ENCODE peak calls at places on chromosomes 1 and 21, in four cellular contexts. U is breast epithelium; S is CD8-positive, alpha-beta memory T cell; T is transverse colon. G is an unnamed sample.
A peak's percentile ranks its signal among the peaks of the same experiment; 100 is the strongest.

GRCh38 chr21:44461438-44462089 is 6.3 kb downstream of the LRRC3 start:
- DNase-seq in T (no peak), U (no peak), S (no peak), G (peak; percentile 65)

GRCh38 chr1:186518822-186519381 is 58.0 kb upstream of the PDC start:
- DNase-seq in U (no peak), T (no peak), S (no peak), G (no peak)

GRCh38 chr1:34856697-34857096 is 2.9 kb downstream of the SMIM12 start:
- DNase-seq in T (no peak), S (no peak), U (no peak), G (no peak)

GRCh38 chr1:24827737-24828136 is 82.5 kb downstream of the CLIC4 start:
- DNase-seq in S (no peak), T (no peak), U (no peak), G (no peak)

GRCh38 chr1:19476440-19477190 is 8.7 kb downstream of the CAPZB start:
- DNase-seq in T (no peak), U (no peak), S (peak; percentile 46), G (peak; percentile 46)

GRCh38 chr1:226714148-226714547 is 24.9 kb downstream of the ITPKB start:
- DNase-seq in T (no peak), U (no peak), S (no peak), G (no peak)

GRCh38 chr1:51916587-51917405 is 38.3 kb upstream of the NRDC start:
- DNase-seq in T (no peak), S (no peak), U (no peak), G (no peak)

GRCh38 chr1:151474711-151475110 is 15.4 kb upstream of the POGZ start:
- DNase-seq in U (no peak), S (no peak), T (no peak), G (no peak)

GRCh38 chr1:81887421-81887820 is 86.7 kb downstream of the ADGRL2 start:
- DNase-seq in T (no peak), S (no peak), U (no peak), G (no peak)

GRCh38 chr1:52239708-52240001 is 97.8 kb downstream of the ZFYVE9 start:
- DNase-seq in S (no peak), T (no peak), U (no peak), G (no peak)

GRCh38 chr1:228358039-228358763 is 48.4 kb downstream of the TRIM11 start:
- DNase-seq in S (no peak), U (no peak), T (no peak), G (no peak)

GRCh38 chr1:42978317-42979036 is 19.8 kb upstream of the SLC2A1 start:
- DNase-seq in S (no peak), U (no peak), T (no peak), G (no peak)

GRCh38 chr1:236009857-236010256 is 55.0 kb downstream of the NID1 start:
- DNase-seq in U (no peak), S (no peak), T (no peak), G (no peak)

GRCh38 chr1:207103892-207104373 is at the start of gene C4BPA:
- DNase-seq in S (no peak), T (no peak), U (no peak), G (no peak)

GRCh38 chr1:32892368-32893197 is 6.3 kb downstream of the HPCA start:
- DNase-seq in U (no peak), T (peak; percentile 69), S (no peak), G (peak; percentile 82)

GRCh38 chr1:12539705-12540579 is 78.1 kb downstream of the DHRS3 start:
- DNase-seq in U (no peak), T (peak; percentile 69), S (no peak), G (peak; percentile 82)

GRCh38 chr1:207823880-207824566 is 72.2 kb downstream of the CD46 start:
- DNase-seq in S (peak; percentile 38), T (peak; percentile 84), U (peak; percentile 92), G (peak; percentile 80)

GRCh38 chr1:61157420-61157987 is 75.1 kb downstream of the NFIA start:
- DNase-seq in S (no peak), T (no peak), U (no peak), G (no peak)

GRCh38 chr21:32336711-32337110 is 38.1 kb downstream of the MRAP start:
- DNase-seq in U (no peak), T (no peak), S (no peak), G (no peak)

GRCh38 chr1:64124751-64125445 is 78.5 kb upstream of the UBE2U start:
- DNase-seq in T (no peak), S (no peak), U (no peak), G (no peak)

GRCh38 chr1:153816283-153816904 is 41.2 kb downstream of the SLC27A3 start:
- DNase-seq in S (no peak), T (no peak), U (no peak), G (no peak)

GRCh38 chr1:93746009-93746408 is 64.4 kb upstream of the BCAR3 start:
- DNase-seq in T (no peak), U (no peak), S (no peak), G (no peak)

GRCh38 chr1:107536266-107536665 is 395.4 kb downstream of the NTNG1 start:
- DNase-seq in U (no peak), S (no peak), T (peak; percentile 83), G (no peak)

GRCh38 chr21:35441868-35442582 is 392.9 kb upstream of the RUNX1 start:
- DNase-seq in U (no peak), S (no peak), T (no peak), G (no peak)

GRCh38 chr21:37369307-37369854 is 2.8 kb downstream of the DYRK1A start:
- DNase-seq in S (no peak), U (no peak), T (no peak), G (no peak)

GRCh38 chr1:221911714-221912113 is 169.8 kb upstream of the DUSP10 start:
- DNase-seq in S (no peak), U (no peak), T (no peak), G (no peak)

GRCh38 chr1:120133228-120133927 is 42.9 kb downstream of the SEC22B start:
- DNase-seq in S (no peak), T (no peak), U (no peak), G (no peak)

GRCh38 chr1:192518700-192519099 is 56.9 kb upstream of the RGS1 start:
- DNase-seq in S (no peak), T (no peak), U (no peak), G (no peak)

GRCh38 chr1:192524223-192524622 is 51.4 kb upstream of the RGS1 start:
- DNase-seq in U (no peak), S (no peak), T (no peak), G (no peak)

GRCh38 chr1:192527950-192528349 is 47.6 kb upstream of the RGS1 start:
- DNase-seq in U (no peak), T (no peak), S (no peak), G (no peak)

GRCh38 chr1:192521734-192522133 is 53.8 kb upstream of the RGS1 start:
- DNase-seq in S (no peak), T (no peak), U (no peak), G (no peak)

DNA sequence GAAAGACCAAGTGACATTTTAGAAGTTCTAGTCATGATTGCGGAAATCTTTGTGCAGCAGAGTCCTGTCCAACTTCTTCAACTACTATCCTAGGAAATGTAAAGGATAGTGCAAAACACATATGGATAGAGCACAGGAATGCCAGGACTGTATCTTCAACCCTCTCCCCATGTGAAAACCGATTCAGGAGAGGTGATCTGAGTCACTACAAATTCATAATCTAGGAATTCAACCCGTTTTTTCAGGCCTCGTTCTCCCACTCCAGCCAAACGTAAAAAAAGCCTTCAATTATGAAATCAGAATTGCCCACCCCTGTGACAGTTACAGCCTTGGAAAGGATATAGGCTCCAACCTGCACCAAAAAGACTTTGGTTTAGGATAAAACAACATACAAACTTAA is 52.9 kb upstream of the RGS1 start:
- DNase-seq in S (no peak), T (no peak), U (no peak), G (no peak)
- H3K27ac ChIP-seq in S (no peak overlapping the region), T (no peak overlapping the region), U (no peak overlapping the region), G (no peak overlapping the region)

GRCh38 chr1:58812926-58813325 is 29.1 kb upstream of the JUN start:
- DNase-seq in U (no peak), S (peak; percentile 37), T (no peak), G (no peak)

GRCh38 chr1:58814251-58815068 is 30.6 kb upstream of the JUN start:
- DNase-seq in S (no peak), U (peak; percentile 74), T (peak; percentile 86), G (peak; percentile 91)

GRCh38 chr1:58813361-58813760 is 29.5 kb upstream of the JUN start:
- DNase-seq in S (no peak), U (no peak), T (no peak), G (no peak)

GRCh38 chr1:58812468-58812867 is 28.6 kb upstream of the JUN start:
- DNase-seq in S (no peak), T (no peak), U (no peak), G (no peak)

DNA sequence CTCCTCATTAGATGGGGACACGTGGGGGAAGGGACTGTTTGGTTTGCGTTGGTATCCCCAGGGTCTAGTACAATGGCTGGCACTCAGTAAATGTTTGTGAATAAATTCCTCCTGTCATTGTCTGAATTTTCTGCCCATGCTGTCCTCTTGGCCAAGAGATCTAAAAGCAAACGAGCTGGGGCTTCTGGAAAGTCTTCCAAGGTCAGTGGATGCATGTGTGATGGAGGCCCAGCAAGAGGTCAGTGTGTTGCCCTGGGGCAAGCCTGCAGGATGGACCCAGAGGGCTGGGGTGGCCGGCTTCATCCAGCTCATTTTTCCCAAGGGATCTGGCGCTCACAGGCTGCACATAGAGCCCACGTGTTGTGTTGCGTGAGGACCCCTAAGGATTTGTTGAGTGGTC is 30.0 kb upstream of the JUN start:
- DNase-seq in S (no peak), U (no peak), T (no peak), G (no peak)
- H3K27ac ChIP-seq in S (peak overlapping the region; percentile 40), U (peak overlapping the region; percentile 93), T (peak overlapping the region; percentile 93), G (peak overlapping the region; percentile 97)

GRCh38 chr1:150257624-150258274 is at the start of gene CA14:
- DNase-seq in S (no peak), U (no peak), T (no peak), G (no peak)
- H3K27ac ChIP-seq in S (no peak within 1 kb of the TSS), U (peak within 1 kb of the TSS; percentile 78), T (peak within 1 kb of the TSS; percentile 31), G (no peak within 1 kb of the TSS)

DNA sequence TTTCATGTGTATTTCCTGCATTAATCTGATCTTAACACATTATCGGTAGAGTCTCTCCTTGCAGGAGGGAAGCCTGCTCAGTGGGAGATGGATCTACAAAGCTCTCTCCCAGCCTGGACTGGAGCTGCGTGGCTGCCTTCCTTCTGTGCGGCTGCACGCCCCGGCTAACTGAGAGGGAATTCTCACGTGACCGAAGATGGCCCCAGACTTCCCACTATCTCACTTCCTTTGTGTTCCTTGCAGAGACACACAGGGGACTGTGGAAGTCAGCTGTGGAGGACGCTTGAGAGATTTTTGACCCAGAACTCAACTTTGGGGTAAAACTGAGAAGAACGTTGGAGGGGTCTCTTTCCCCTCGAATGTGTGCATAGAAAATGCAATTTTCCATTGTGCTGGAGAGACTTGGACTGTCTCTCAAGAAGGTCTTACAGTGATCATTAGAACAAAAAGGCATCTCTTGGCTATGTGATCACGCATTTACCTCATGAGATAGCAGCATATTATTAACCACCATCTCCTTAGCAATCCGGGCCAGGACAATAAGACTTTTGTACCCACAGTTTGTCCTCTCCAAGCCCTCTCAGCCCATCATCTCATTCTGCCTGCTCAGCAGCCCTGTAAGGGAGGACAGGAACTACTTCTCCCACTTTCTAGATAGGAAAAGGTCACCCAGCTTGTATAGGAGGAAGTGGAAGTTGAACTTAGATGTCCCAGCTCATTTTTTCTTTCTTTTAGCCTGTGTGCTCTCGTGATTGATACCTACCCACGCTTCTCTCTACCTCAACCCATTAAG is 49.3 kb upstream of the TARBP1 start:
- DNase-seq in S (no peak), T (no peak), U (no peak), G (no peak)
- H3K27ac ChIP-seq in S (no peak overlapping the region), T (peak overlapping the region; percentile 93), U (peak overlapping the region; percentile 98), G (peak overlapping the region; percentile 13)

G was measured in left lung.